ENCODE peak calls at places on chromosomes 6 and 20, in five cellular contexts. G is H9, I is IMR-90, S is H1, H is mesenchymal stem cell. W is an unnamed sample.

GRCh38 chr6:8499540-8499939 is 64.2 kb upstream of the SLC35B3 start:
- DNase-seq in G (no peak), I (no peak), S (no peak), H (no peak), W (peak; percentile 22)

GRCh38 chr6:163716690-163717089 is 302.2 kb downstream of the QKI start:
- DNase-seq in G (no peak), I (no peak), S (no peak), H (no peak), W (no peak)

GRCh38 chr6:23940466-23940865 is 185.5 kb upstream of the NRSN1 start:
- DNase-seq in G (no peak), I (no peak), S (no peak), H (no peak), W (peak; percentile 53)

GRCh38 chr20:40941023-40941655 is 87.5 kb upstream of the TOP1 start:
- DNase-seq in G (no peak), I (no peak), S (no peak), H (no peak), W (no peak)

GRCh38 chr20:37096415-37097039 is 730 bp upstream of the RBL1 start:
- DNase-seq in G (no peak), I (no peak), S (no peak), H (no peak), W (no peak)

GRCh38 chr6:125859691-125860210 is 69.0 kb downstream of the NCOA7 start:
- DNase-seq in G (no peak), I (peak; percentile 25), S (no peak), H (peak; percentile 62), W (no peak)

GRCh38 chr20:53621482-53622246 is 28.0 kb upstream of the ZNF217 start:
- DNase-seq in G (no peak), I (peak; percentile 82), S (no peak), H (peak; percentile 66), W (peak; percentile 33)

GRCh38 chr20:50794846-50795634 is at the start of gene BCAS4:
- DNase-seq in G (peak; percentile 93), I (peak; percentile 79), S (peak; percentile 79), H (peak; percentile 71), W (peak; percentile 90)

GRCh38 chr6:53347921-53348435 is 772 bp downstream of the ELOVL5 start:
- DNase-seq in G (peak; percentile 56), I (peak; percentile 52), S (no peak), H (peak; percentile 84), W (peak; percentile 83)

GRCh38 chr6:34021839-34022190 is 124.1 kb downstream of the GRM4 start:
- DNase-seq in G (no peak), I (no peak), S (no peak), H (no peak), W (no peak)

GRCh38 chr20:37729909-37730308 is 36.1 kb downstream of the CTNNBL1 start:
- DNase-seq in G (no peak), I (peak; percentile 65), S (no peak), H (peak; percentile 12), W (no peak)

GRCh38 chr6:133191323-133191722 is 49.8 kb upstream of the EYA4 start:
- DNase-seq in G (no peak), I (no peak), S (no peak), H (no peak), W (peak; percentile 68)

GRCh38 chr6:17405944-17406245 is 12.5 kb downstream of the CAP2 start:
- DNase-seq in G (no peak), I (no peak), S (no peak), H (no peak), W (no peak)

GRCh38 chr6:136403166-136403980 is 113.7 kb upstream of the BCLAF1 start:
- DNase-seq in G (no peak), I (peak; percentile 97), S (no peak), H (peak; percentile 91), W (no peak)

GRCh38 chr20:50245561-50246366 is 55.1 kb downstream of the CEBPB start:
- DNase-seq in G (no peak), I (peak; percentile 85), S (no peak), H (peak; percentile 84), W (no peak)

GRCh38 chr20:46011631-46012482 is 3.1 kb downstream of the MMP9 start:
- DNase-seq in G (peak; percentile 98), I (peak; percentile 15), S (peak; percentile 92), H (no peak), W (peak; percentile 95)

GRCh38 chr20:34010405-34010895 is 16.7 kb downstream of the RALY start:
- DNase-seq in G (peak; percentile 51), I (no peak), S (peak; percentile 43), H (peak; percentile 26), W (peak; percentile 65)

GRCh38 chr20:63620991-63621390 is 5.9 kb downstream of the GMEB2 start:
- DNase-seq in G (no peak), I (no peak), S (no peak), H (no peak), W (no peak)

GRCh38 chr6:156564807-156565149 is 212.4 kb upstream of the ARID1B start:
- DNase-seq in G (no peak), I (no peak), S (no peak), H (no peak), W (no peak)

GRCh38 chr20:44031001-44031574 is 116.4 kb downstream of the TOX2 start:
- DNase-seq in G (no peak), I (no peak), S (no peak), H (no peak), W (no peak)

GRCh38 chr6:46062312-46062711 is 46.7 kb upstream of the CLIC5 start:
- DNase-seq in G (no peak), I (no peak), S (no peak), H (no peak), W (no peak)

GRCh38 chr6:13593720-13594119 is 19.3 kb downstream of the SIRT5 start:
- DNase-seq in G (no peak), I (peak; percentile 66), S (no peak), H (no peak), W (no peak)

GRCh38 chr6:2725999-2726567 is 24.6 kb downstream of the MYLK4 start:
- DNase-seq in G (no peak), I (peak; percentile 78), S (no peak), H (peak; percentile 55), W (peak; percentile 57)

GRCh38 chr6:48835421-48835958 is 627.6 kb downstream of the MMUT start:
- DNase-seq in G (no peak), I (no peak), S (no peak), H (peak; percentile 65), W (no peak)

GRCh38 chr20:41437836-41438235 is 71.2 kb upstream of the EMILIN3 start:
- DNase-seq in G (no peak), I (peak; percentile 10), S (no peak), H (no peak), W (no peak)

GRCh38 chr6:53825514-53826321 is 30.9 kb downstream of the LRRC1 start:
- DNase-seq in G (no peak), I (no peak), S (no peak), H (no peak), W (no peak)

GRCh38 chr20:64039293-64040160 is 3.5 kb downstream of the C20orf204 start:
- DNase-seq in G (no peak), I (no peak), S (no peak), H (no peak), W (no peak)

GRCh38 chr6:44219053-44219814 is 2.5 kb downstream of the MYMX start:
- DNase-seq in G (peak; percentile 96), I (peak; percentile 55), S (no peak), H (peak; percentile 87), W (peak; percentile 93)

GRCh38 chr6:44214307-44214706 is 2.4 kb upstream of the MYMX start:
- DNase-seq in G (no peak), I (no peak), S (no peak), H (no peak), W (no peak)

GRCh38 chr6:44217332-44218143 is 812 bp downstream of the MYMX start:
- DNase-seq in G (peak; percentile 81), I (peak; percentile 14), S (no peak), H (no peak), W (peak; percentile 35)

GRCh38 chr6:44219815-44220784 is 3.3 kb upstream of the SLC29A1 start:
- DNase-seq in G (no peak), I (no peak), S (no peak), H (no peak), W (no peak)

GRCh38 chr6:44216677-44217331 is at the start of gene MYMX:
- DNase-seq in G (peak; percentile 72), I (no peak), S (no peak), H (no peak), W (peak; percentile 40)
- H2BK15ac ChIP-seq in G (no peak within 1 kb of the TSS), I (no peak within 1 kb of the TSS), S (peak within 1 kb of the TSS; percentile 83), H (no peak within 1 kb of the TSS), W (no peak within 1 kb of the TSS)

GRCh38 chr6:31479151-31479932 is 18.6 kb upstream of the MICB start:
- DNase-seq in G (no peak), I (no peak), S (no peak), H (no peak), W (no peak)
- H3K18ac ChIP-seq in G (no peak overlapping the region), I (no peak overlapping the region), S (no peak overlapping the region), H (no peak overlapping the region), W (no peak overlapping the region)

GRCh38 chr6:40387871-40388264 is 199.3 kb downstream of the LRFN2 start:
- DNase-seq in G (no peak), I (no peak), S (no peak), H (no peak), W (no peak)
- H3K27me3 ChIP-seq in G (no peaks in the 10 kb centered on the region), I (no peaks in the 10 kb centered on the region), S (no peaks in the 10 kb centered on the region), H (peaks cover 55% of the 10 kb centered on the region), W (no peaks in the 10 kb centered on the region)

GRCh38 chr20:23350007-23350854 is at the start of gene NXT1:
- DNase-seq in G (peak; percentile 98), I (peak; percentile 99), S (peak; percentile 90), H (peak; percentile 100), W (peak; percentile 100)
- H2BK15ac ChIP-seq in G (no peak within 1 kb of the TSS), I (no peak within 1 kb of the TSS), S (peak within 1 kb of the TSS; percentile 93), H (peak within 1 kb of the TSS; percentile 83), W (no peak within 1 kb of the TSS)

GRCh38 chr6:26031595-26032386 is 55.4 kb upstream of the HFE start:
- DNase-seq in G (peak; percentile 94), I (peak; percentile 97), S (peak; percentile 82), H (peak; percentile 98), W (peak; percentile 99)
- H3K18ac ChIP-seq in G (peak overlapping the region; percentile 94), I (no peak overlapping the region), S (peak overlapping the region; percentile 79), H (peak overlapping the region; percentile 37), W (peak overlapping the region; percentile 77)

GRCh38 chr6:40584741-40585140 is 2.4 kb downstream of the LRFN2 start:
- DNase-seq in G (no peak), I (no peak), S (no peak), H (no peak), W (peak; percentile 26)

GRCh38 chr6:40583694-40584093 is 3.5 kb downstream of the LRFN2 start:
- DNase-seq in G (no peak), I (no peak), S (no peak), H (no peak), W (no peak)

GRCh38 chr6:40586369-40586768 is 795 bp downstream of the LRFN2 start:
- DNase-seq in G (no peak), I (no peak), S (no peak), H (peak; percentile 5), W (no peak)

GRCh38 chr6:40585661-40586269 is 1.4 kb downstream of the LRFN2 start:
- DNase-seq in G (peak; percentile 73), I (no peak), S (no peak), H (peak; percentile 9), W (peak; percentile 92)

GRCh38 chr6:40585218-40585617 is 1.9 kb downstream of the LRFN2 start:
- DNase-seq in G (no peak), I (no peak), S (no peak), H (no peak), W (peak; percentile 9)
- H3K27me3 ChIP-seq in G (no peaks in the 10 kb centered on the region), I (peaks cover 32% of the 10 kb centered on the region), S (peaks cover 20% of the 10 kb centered on the region), H (peaks cover 65% of the 10 kb centered on the region), W (peaks cover 7% of the 10 kb centered on the region)

W was measured in mesendoderm.